ENCODE peak calls at places on chromosome 1, in nine cellular contexts. A is COLO829; H is RPMI8226; N is HTR-8/SVneo; B is activated T-cell treated with anti-CD3 and anti-CD28 coated beads, Interleukin-2, amount 50 U/mL, for 4 hours; L is Panc1; E is A172; J is stromal cell of bone marrow; C is T-helper 17 cell. V is an unnamed sample.

GRCh38 chr1:19921310-19921709 is 2.1 kb downstream of the PLA2G2E start:
- DNase-seq in A (no peak), H (peak), N (no peak), B (no peak), L (no peak), E (no peak), J (no peak), C (no peak), V (no peak)

GRCh38 chr1:72557446-72558049 is 275.2 kb upstream of the NEGR1 start:
- DNase-seq in A (no peak), H (peak), N (no peak), B (no peak), L (no peak), E (peak), J (peak), C (no peak), V (peak)

GRCh38 chr1:24289937-24290595 is 29.1 kb upstream of the GRHL3 start:
- DNase-seq in A (peak), H (peak), N (no peak), B (no peak), L (peak), E (peak), J (peak), C (no peak), V (peak)

GRCh38 chr1:108194051-108194450 is 6.1 kb downstream of the SLC25A24 start:
- DNase-seq in A (no peak), H (no peak), N (no peak), B (no peak), L (no peak), E (no peak), J (no peak), C (no peak), V (no peak)

GRCh38 chr1:2145946-2146835 is 48.4 kb downstream of the FAAP20 start:
- DNase-seq in A (no peak), H (no peak), N (no peak), B (no peak), L (no peak), E (no peak), J (no peak), C (no peak), V (no peak)

GRCh38 chr1:7008331-7008730 is 223.1 kb downstream of the CAMTA1 start:
- DNase-seq in A (no peak), H (no peak), N (no peak), B (no peak), L (no peak), E (no peak), J (no peak), C (no peak), V (no peak)

GRCh38 chr1:29380532-29380931 is 144.2 kb downstream of the PTPRU start:
- DNase-seq in A (no peak), H (peak), N (no peak), B (no peak), L (no peak), E (peak), J (peak), C (no peak), V (peak)

GRCh38 chr1:180988221-180988826 is 34.3 kb downstream of the STX6 start:
- DNase-seq in A (peak), H (no peak), N (no peak), B (no peak), L (no peak), E (no peak), J (no peak), C (no peak), V (peak)

GRCh38 chr1:247576514-247576913 is 11.6 kb upstream of the OR2G2 start:
- DNase-seq in A (no peak), H (peak), N (peak), B (no peak), L (peak), E (peak), J (no peak), C (no peak), V (no peak)

GRCh38 chr1:7434566-7434965 is 336.5 kb upstream of the VAMP3 start:
- DNase-seq in A (no peak), H (no peak), N (no peak), B (no peak), L (no peak), E (no peak), J (no peak), C (no peak), V (no peak)

GRCh38 chr1:239997515-239998311 is 94.0 kb upstream of the FMN2 start:
- DNase-seq in A (no peak), H (no peak), N (peak), B (no peak), L (no peak), E (no peak), J (no peak), C (no peak), V (peak)

GRCh38 chr1:202158810-202159533 is 1.4 kb downstream of the PTPN7 start:
- DNase-seq in A (no peak), H (peak), N (no peak), B (no peak), L (no peak), E (no peak), J (no peak), C (no peak), V (no peak)

GRCh38 chr1:234998174-234998741 is 130.4 kb downstream of the TOMM20 start:
- DNase-seq in A (no peak), H (no peak), N (no peak), B (no peak), L (peak), E (peak), J (no peak), C (no peak), V (peak)

GRCh38 chr1:35269190-35269988 is 880 bp downstream of the ZMYM4 start:
- DNase-seq in A (no peak), H (peak), N (no peak), B (no peak), L (no peak), E (no peak), J (no peak), C (no peak), V (peak)

GRCh38 chr1:170853302-170853701 is 82.0 kb upstream of the MROH9 start:
- DNase-seq in A (no peak), H (no peak), N (no peak), B (no peak), L (no peak), E (no peak), J (no peak), C (no peak), V (no peak)

GRCh38 chr1:12065872-12066271 is 2.8 kb downstream of the TNFRSF8 start:
- DNase-seq in A (no peak), H (no peak), N (no peak), B (no peak), L (no peak), E (no peak), J (no peak), C (no peak), V (no peak)

GRCh38 chr1:41580021-41580420 is 95.5 kb upstream of the EDN2 start:
- DNase-seq in A (no peak), H (no peak), N (no peak), B (no peak), L (no peak), E (no peak), J (no peak), C (no peak), V (no peak)

GRCh38 chr1:44964396-44964795 is 22.0 kb downstream of the EIF2B3 start:
- DNase-seq in A (no peak), H (no peak), N (no peak), B (no peak), L (no peak), E (no peak), J (no peak), C (no peak), V (no peak)

GRCh38 chr1:59072017-59072947 is 224.6 kb upstream of the FGGY start:
- DNase-seq in A (no peak), H (no peak), N (no peak), B (peak), L (no peak), E (peak), J (no peak), C (no peak), V (peak)

GRCh38 chr1:42690477-42691156 is 8.4 kb downstream of the YBX1 start:
- DNase-seq in A (no peak), H (no peak), N (no peak), B (no peak), L (no peak), E (no peak), J (no peak), C (no peak), V (peak)

GRCh38 chr1:244918422-244919319 is 54.3 kb upstream of the HNRNPU start:
- DNase-seq in A (peak), H (peak), N (peak), B (peak), L (no peak), E (peak), J (no peak), C (peak), V (peak)

GRCh38 chr1:199302554-199302953 is 663.7 kb downstream of the PTPRC start:
- DNase-seq in A (no peak), H (no peak), N (no peak), B (no peak), L (no peak), E (peak), J (peak), C (no peak), V (peak)

GRCh38 chr1:246564839-246565750 is 966 bp downstream of the TFB2M start:
- DNase-seq in A (no peak), H (peak), N (no peak), B (no peak), L (no peak), E (peak), J (no peak), C (no peak), V (no peak)

GRCh38 chr1:59366352-59366751 is 69.5 kb downstream of the FGGY start:
- DNase-seq in A (no peak), H (no peak), N (peak), B (no peak), L (no peak), E (no peak), J (no peak), C (no peak), V (no peak)

GRCh38 chr1:27111771-27112573 is 43.0 kb downstream of the SLC9A1 start:
- DNase-seq in A (peak), H (peak), N (peak), B (peak), L (peak), E (peak), J (peak), C (peak), V (peak)

GRCh38 chr1:173383341-173383740 is 93.8 kb upstream of the PRDX6 start:
- DNase-seq in A (no peak), H (no peak), N (no peak), B (no peak), L (no peak), E (no peak), J (peak), C (no peak), V (peak)

GRCh38 chr1:209062863-209063262 is 520.7 kb upstream of the CAMK1G start:
- DNase-seq in A (no peak), H (no peak), N (no peak), B (no peak), L (no peak), E (no peak), J (no peak), C (no peak), V (no peak)

V was measured in lung microvascular endothelial cell.